ENCODE peak calls at places on chromosomes 16 and 17, in four cellular contexts. One of them, this sample, is unnamed.
A peak's percentile ranks its signal among the peaks of the same experiment; 100 is the strongest.

GRCh38 chr16:11010576-11011221 is 66.3 kb downstream of the CLEC16A start:
- DNase-seq in K562: no peak
- DNase-seq in endothelial cell of umbilical vein: no peak
- DNase-seq in IMR-90: no peak
- DNase-seq in this sample: no peak

GRCh38 chr17:8153550-8153956 is 1.3 kb upstream of the PER1 start:
- DNase-seq in IMR-90: peak; percentile 97
- DNase-seq in endothelial cell of umbilical vein: peak; percentile 95
- DNase-seq in K562: no peak
- DNase-seq in this sample: no peak

GRCh38 chr17:83162035-83162745 is 82.8 kb downstream of the METRNL start:
- DNase-seq in endothelial cell of umbilical vein: no peak
- DNase-seq in IMR-90: no peak
- DNase-seq in K562: no peak
- DNase-seq in this sample: no peak

GRCh38 chr17:62965149-62965648 is 836 bp upstream of the TANC2 start:
- DNase-seq in K562: no peak
- DNase-seq in IMR-90: peak; percentile 52
- DNase-seq in endothelial cell of umbilical vein: no peak
- DNase-seq in this sample: no peak

GRCh38 chr16:35144212-35144932 is 1685.0 kb downstream of the TP53TG3F start:
- DNase-seq in endothelial cell of umbilical vein: no peak
- DNase-seq in K562: no peak
- DNase-seq in IMR-90: no peak
- DNase-seq in this sample: no peak

GRCh38 chr17:71252446-71252845 is 868.4 kb upstream of the SOX9 start:
- DNase-seq in endothelial cell of umbilical vein: no peak
- DNase-seq in K562: no peak
- DNase-seq in IMR-90: no peak
- DNase-seq in this sample: no peak

GRCh38 chr17:73643012-73643845 is 1.0 kb downstream of the SDK2 start:
- DNase-seq in endothelial cell of umbilical vein: no peak
- DNase-seq in IMR-90: no peak
- DNase-seq in K562: no peak
- DNase-seq in this sample: no peak

GRCh38 chr17:2655526-2655925 is 56.0 kb downstream of the CLUH start:
- DNase-seq in IMR-90: no peak
- DNase-seq in K562: no peak
- DNase-seq in endothelial cell of umbilical vein: peak; percentile 5
- DNase-seq in this sample: no peak

GRCh38 chr17:55327225-55328088 is 62.7 kb downstream of the HLF start:
- DNase-seq in endothelial cell of umbilical vein: no peak
- DNase-seq in K562: no peak
- DNase-seq in IMR-90: no peak
- DNase-seq in this sample: no peak

GRCh38 chr16:66006485-66006884 is 360.0 kb upstream of the CDH5 start:
- DNase-seq in endothelial cell of umbilical vein: no peak
- DNase-seq in K562: no peak
- DNase-seq in IMR-90: no peak
- DNase-seq in this sample: no peak

GRCh38 chr16:47310792-47311211 is 150.1 kb downstream of the ITFG1 start:
- DNase-seq in K562: no peak
- DNase-seq in IMR-90: no peak
- DNase-seq in endothelial cell of umbilical vein: no peak
- DNase-seq in this sample: no peak

GRCh38 chr17:2814499-2815341 is 18.5 kb downstream of the RAP1GAP2 start:
- DNase-seq in IMR-90: no peak
- DNase-seq in endothelial cell of umbilical vein: no peak
- DNase-seq in K562: no peak
- DNase-seq in this sample: no peak

GRCh38 chr17:77404812-77405581 is 264.2 kb downstream of the SEC14L1 start:
- DNase-seq in endothelial cell of umbilical vein: peak; percentile 82
- DNase-seq in K562: no peak
- DNase-seq in IMR-90: peak; percentile 86
- DNase-seq in this sample: no peak

GRCh38 chr16:89599451-89599858 is 14.0 kb upstream of the DPEP1 start:
- DNase-seq in K562: peak; percentile 75
- DNase-seq in endothelial cell of umbilical vein: no peak
- DNase-seq in IMR-90: no peak
- DNase-seq in this sample: no peak

GRCh38 chr17:15134363-15134762 is 130.8 kb downstream of the PMP22 start:
- DNase-seq in IMR-90: no peak
- DNase-seq in endothelial cell of umbilical vein: no peak
- DNase-seq in K562: peak; percentile 8
- DNase-seq in this sample: no peak

GRCh38 chr17:71447644-71448043 is 673.2 kb upstream of the SOX9 start:
- DNase-seq in K562: no peak
- DNase-seq in IMR-90: no peak
- DNase-seq in endothelial cell of umbilical vein: no peak
- DNase-seq in this sample: no peak

GRCh38 chr16:20073203-20074088 is at the start of gene GPR139:
- DNase-seq in endothelial cell of umbilical vein: no peak
- DNase-seq in K562: no peak
- DNase-seq in IMR-90: no peak
- DNase-seq in this sample: no peak

GRCh38 chr16:19167710-19168172 is 299 bp upstream of the SYT17 start:
- DNase-seq in IMR-90: peak; percentile 48
- DNase-seq in K562: peak; percentile 75
- DNase-seq in endothelial cell of umbilical vein: peak; percentile 65
- DNase-seq in this sample: no peak

GRCh38 chr16:4780235-4780634 is 7.9 kb downstream of the SEPTIN12 start:
- DNase-seq in endothelial cell of umbilical vein: no peak
- DNase-seq in IMR-90: peak; percentile 23
- DNase-seq in K562: no peak
- DNase-seq in this sample: no peak

GRCh38 chr17:66678061-66678460 is 156.9 kb upstream of the CACNG5 start:
- DNase-seq in endothelial cell of umbilical vein: no peak
- DNase-seq in K562: no peak
- DNase-seq in IMR-90: no peak
- DNase-seq in this sample: no peak

GRCh38 chr17:59547131-59547915 is 18.1 kb upstream of the DHX40 start:
- DNase-seq in IMR-90: no peak
- DNase-seq in K562: no peak
- DNase-seq in endothelial cell of umbilical vein: peak; percentile 24
- DNase-seq in this sample: no peak

GRCh38 chr17:42698736-42699414 is 16.5 kb downstream of the CNTNAP1 start:
- DNase-seq in endothelial cell of umbilical vein: no peak
- DNase-seq in K562: peak; percentile 98
- DNase-seq in IMR-90: peak; percentile 87
- DNase-seq in this sample: no peak

GRCh38 chr17:42702446-42702845 is 20.1 kb downstream of the CNTNAP1 start:
- DNase-seq in endothelial cell of umbilical vein: no peak
- DNase-seq in K562: no peak
- DNase-seq in IMR-90: no peak
- DNase-seq in this sample: no peak

GRCh38 chr17:42697108-42697811 is 14.9 kb downstream of the CNTNAP1 start:
- DNase-seq in IMR-90: no peak
- DNase-seq in endothelial cell of umbilical vein: no peak
- DNase-seq in K562: no peak
- DNase-seq in this sample: no peak

GRCh38 chr17:42699415-42699740 is 17.0 kb downstream of the CNTNAP1 start:
- DNase-seq in endothelial cell of umbilical vein: no peak
- DNase-seq in K562: no peak
- DNase-seq in IMR-90: no peak
- DNase-seq in this sample: no peak

DNA sequence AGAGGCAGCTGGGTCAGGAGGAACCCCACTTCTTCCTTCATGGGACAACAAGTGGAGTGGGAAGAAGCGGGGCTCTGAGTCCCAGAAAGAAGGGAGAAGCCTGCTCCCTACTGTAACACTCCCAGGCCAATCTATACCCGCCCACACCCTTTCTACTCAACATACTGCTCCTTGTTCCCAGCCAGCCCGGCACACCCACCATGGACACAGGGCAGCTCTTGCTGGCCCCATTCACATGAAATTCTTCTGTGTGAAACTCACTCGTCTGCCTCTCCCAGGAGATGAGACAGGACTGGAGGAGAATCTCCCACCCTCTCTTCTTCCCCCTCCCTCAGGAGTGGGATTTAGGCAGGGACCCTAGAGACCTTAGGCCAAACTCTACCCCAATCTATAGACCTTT is 18.6 kb downstream of the CNTNAP1 start:
- DNase-seq in IMR-90: no peak
- DNase-seq in K562: no peak
- DNase-seq in endothelial cell of umbilical vein: no peak
- DNase-seq in this sample: no peak
- H3K4me2 ChIP-seq in IMR-90: no peak overlapping the region
- H3K4me2 ChIP-seq in K562: no peak overlapping the region
- H3K4me2 ChIP-seq in endothelial cell of umbilical vein: no peak overlapping the region
- H3K4me2 ChIP-seq in this sample: no peak overlapping the region

GRCh38 chr17:51850206-51850605 is 308.3 kb downstream of the CA10 start:
- DNase-seq in K562: no peak
- DNase-seq in IMR-90: no peak
- DNase-seq in endothelial cell of umbilical vein: no peak
- DNase-seq in this sample: no peak
- TF ChIP-seq CTCF in K562: no peak
- TF ChIP-seq CTCF in IMR-90: no peak
- TF ChIP-seq CTCF in endothelial cell of umbilical vein: no peak
- TF ChIP-seq CTCF in this sample: no peak

GRCh38 chr16:78897299-78897698 is 703.2 kb downstream of the MAF start:
- DNase-seq in IMR-90: no peak
- DNase-seq in endothelial cell of umbilical vein: no peak
- DNase-seq in K562: no peak
- DNase-seq in this sample: no peak
- H3K9me1 ChIP-seq in IMR-90: no peaks in the 10 kb centered on the region
- H3K9me1 ChIP-seq in endothelial cell of umbilical vein: no peaks in the 10 kb centered on the region
- H3K9me1 ChIP-seq in K562: no peaks in the 10 kb centered on the region
- H3K9me1 ChIP-seq in this sample: no peaks in the 10 kb centered on the region

GRCh38 chr17:45274033-45274432 is 12.1 kb upstream of the SPATA32 start:
- DNase-seq in endothelial cell of umbilical vein: no peak
- DNase-seq in K562: no peak
- DNase-seq in IMR-90: no peak
- DNase-seq in this sample: no peak
- H3K4me2 ChIP-seq in endothelial cell of umbilical vein: no peak overlapping the region
- H3K4me2 ChIP-seq in K562: no peak overlapping the region
- H3K4me2 ChIP-seq in IMR-90: no peak overlapping the region
- H3K4me2 ChIP-seq in this sample: no peak overlapping the region

GRCh38 chr17:6713130-6713917 is at the start of gene SLC13A5:
- DNase-seq in IMR-90: no peak
- DNase-seq in endothelial cell of umbilical vein: peak; percentile 8
- DNase-seq in K562: peak; percentile 49
- DNase-seq in this sample: no peak
- TF ChIP-seq CTCF in IMR-90: peak; percentile 23
- TF ChIP-seq CTCF in endothelial cell of umbilical vein: peak; percentile 12
- TF ChIP-seq CTCF in K562: peak; percentile 44
- TF ChIP-seq CTCF in this sample: peak; percentile 17

GRCh38 chr17:81863833-81864768 is 3.8 kb upstream of the P4HB start:
- DNase-seq in endothelial cell of umbilical vein: no peak
- DNase-seq in K562: no peak
- DNase-seq in IMR-90: no peak
- DNase-seq in this sample: no peak
- H3K9me1 ChIP-seq in endothelial cell of umbilical vein: no peaks in the 10 kb centered on the region
- H3K9me1 ChIP-seq in K562: no peaks in the 10 kb centered on the region
- H3K9me1 ChIP-seq in IMR-90: peaks cover 11% of the 10 kb centered on the region
- H3K9me1 ChIP-seq in this sample: peaks cover 7% of the 10 kb centered on the region

GRCh38 chr17:79806863-79807720 is 10.2 kb upstream of the CBX8 start:
- DNase-seq in IMR-90: no peak
- DNase-seq in K562: no peak
- DNase-seq in endothelial cell of umbilical vein: no peak
- DNase-seq in this sample: no peak

GRCh38 chr17:79810138-79811027 is 13.5 kb upstream of the CBX8 start:
- DNase-seq in endothelial cell of umbilical vein: peak; percentile 64
- DNase-seq in IMR-90: peak; percentile 76
- DNase-seq in K562: peak; percentile 90
- DNase-seq in this sample: no peak

GRCh38 chr17:79809530-79810137 is 12.8 kb upstream of the CBX8 start:
- DNase-seq in endothelial cell of umbilical vein: no peak
- DNase-seq in K562: no peak
- DNase-seq in IMR-90: no peak
- DNase-seq in this sample: no peak

GRCh38 chr17:79811036-79811887 is 14.4 kb upstream of the CBX8 start:
- DNase-seq in K562: peak; percentile 76
- DNase-seq in IMR-90: no peak
- DNase-seq in endothelial cell of umbilical vein: peak; percentile 33
- DNase-seq in this sample: no peak

DNA sequence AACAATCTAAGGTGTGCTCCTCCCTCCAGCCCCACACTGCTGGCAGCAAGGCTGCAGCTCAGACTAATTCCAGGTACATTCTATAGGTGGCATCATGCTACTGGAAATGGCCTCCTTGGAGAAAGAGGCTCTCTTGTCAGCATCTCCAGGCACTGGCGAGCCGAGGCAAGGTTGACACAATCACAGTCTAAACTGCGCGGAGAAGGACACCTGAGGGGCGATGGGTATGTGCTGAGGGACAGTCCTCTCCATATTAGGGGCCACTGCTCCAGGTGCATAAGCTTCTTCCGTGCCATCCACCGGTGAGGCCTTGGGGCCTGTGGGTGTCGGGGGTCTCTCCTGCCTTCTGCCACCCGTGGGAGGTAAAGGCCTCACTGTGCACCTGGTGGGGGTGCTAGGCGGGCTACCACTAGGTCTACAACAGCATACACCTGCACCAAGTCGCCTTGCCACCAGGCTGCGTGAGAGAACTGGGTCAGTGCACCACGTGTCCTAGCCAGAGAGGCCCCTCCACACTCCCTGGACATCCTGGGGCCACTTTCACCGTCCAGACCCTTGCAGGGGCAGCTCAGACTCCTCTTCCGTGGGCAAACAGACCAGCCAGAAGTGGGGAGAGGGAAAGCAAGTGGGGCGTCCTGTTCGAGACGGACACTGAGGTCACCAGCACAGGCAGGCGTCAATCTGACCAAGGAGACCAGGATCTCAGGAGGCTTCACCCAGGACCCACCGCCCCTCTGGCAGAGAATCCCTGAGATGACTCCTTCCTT is 12.1 kb upstream of the CBX8 start:
- DNase-seq in endothelial cell of umbilical vein: no peak
- DNase-seq in K562: no peak
- DNase-seq in IMR-90: no peak
- DNase-seq in this sample: no peak
- H3K4me2 ChIP-seq in endothelial cell of umbilical vein: no peak overlapping the region
- H3K4me2 ChIP-seq in K562: no peak overlapping the region
- H3K4me2 ChIP-seq in IMR-90: no peak overlapping the region
- H3K4me2 ChIP-seq in this sample: no peak overlapping the region

DNA sequence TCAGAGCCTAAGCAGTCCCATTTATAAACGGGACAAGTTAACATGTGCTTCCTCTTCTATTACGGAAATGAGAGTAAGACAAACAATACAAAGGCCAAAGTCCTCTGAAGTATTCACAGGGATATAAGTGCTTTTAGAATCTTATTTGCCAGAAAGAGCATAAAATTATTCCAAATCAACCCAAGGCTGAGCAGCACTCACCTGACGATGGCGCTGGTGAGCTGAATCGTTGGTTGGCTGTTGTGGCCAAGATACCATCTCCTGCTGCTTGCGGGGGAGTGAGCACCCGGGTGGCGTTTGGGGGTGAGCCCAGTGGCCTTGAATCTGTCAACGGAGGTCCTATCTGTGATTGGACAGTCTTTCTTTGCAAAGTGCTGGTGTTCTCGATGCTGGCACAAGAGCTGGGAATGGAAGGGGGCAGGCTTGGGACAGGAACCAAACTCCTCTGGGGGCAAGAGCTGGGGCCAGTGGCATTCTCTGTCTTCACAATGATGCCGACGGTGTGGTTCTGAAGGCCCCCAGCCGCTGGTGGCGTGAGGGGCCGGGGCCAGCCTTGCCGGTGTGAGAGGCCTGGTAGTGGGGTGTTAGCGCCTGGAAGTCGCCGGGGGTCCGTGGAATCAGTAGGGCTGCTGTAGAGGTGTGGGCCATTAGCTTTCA is 9.5 kb upstream of the DHRS13 start:
- DNase-seq in endothelial cell of umbilical vein: peak; percentile 87
- DNase-seq in IMR-90: no peak
- DNase-seq in K562: peak; percentile 96
- DNase-seq in this sample: no peak
- TF ChIP-seq CTCF in endothelial cell of umbilical vein: peak; percentile 73
- TF ChIP-seq CTCF in IMR-90: peak; percentile 14
- TF ChIP-seq CTCF in K562: peak; percentile 92
- TF ChIP-seq CTCF in this sample: peak; percentile 43

This sample was measured in keratinocyte.